ENCODE peak calls at places on chromosome 13, in nine cellular contexts. X is activated gamma-delta T cell treated with anti-CD3 and anti-CD28 coated beads, Interleukin-2, amount 50 U/mL, for 16 hours; Q is breast epithelium; W is progenitor cell of endocrine pancreas; H is CD4-positive, alpha-beta T cell; U is retinal pigment epithelial cell; N is amygdala; O is coronary artery; D is DMS153. P is an unnamed sample.

GRCh38 chr13:95862401-95862800 is 185.5 kb downstream of the DNAJC3 start:
- DNase-seq in H (no peak), W (no peak), D (no peak), N (no peak), Q (no peak), U (no peak), O (no peak), X (no peak), P (no peak)

GRCh38 chr13:22801402-22802003 is 379.3 kb upstream of the SGCG start:
- DNase-seq in X (no peak), W (no peak), O (no peak), H (no peak), D (no peak), N (no peak), Q (no peak), U (no peak), P (no peak)

GRCh38 chr13:99301056-99301838 is 6.0 kb downstream of the GPR183 start:
- DNase-seq in X (no peak), O (no peak), W (no peak), D (no peak), N (no peak), Q (no peak), U (no peak), H (no peak), P (no peak)

GRCh38 chr13:50539791-50540530 is 303.5 kb downstream of the DLEU7 start:
- DNase-seq in N (no peak), H (no peak), D (no peak), U (no peak), W (no peak), Q (no peak), X (no peak), O (no peak), P (no peak)

GRCh38 chr13:40588101-40588500 is 78.3 kb downstream of the FOXO1 start:
- DNase-seq in X (no peak), W (no peak), H (no peak), N (no peak), O (no peak), D (no peak), Q (no peak), U (no peak), P (no peak)

GRCh38 chr13:113784645-113785024 is 25.6 kb downstream of the TMEM255B start:
- DNase-seq in H (no peak), D (no peak), X (no peak), O (no peak), Q (no peak), U (no peak), W (no peak), N (no peak), P (no peak)

GRCh38 chr13:50456111-50456510 is 387.4 kb downstream of the DLEU7 start:
- DNase-seq in D (no peak), W (no peak), U (no peak), X (no peak), O (no peak), H (no peak), N (no peak), Q (no peak), P (no peak)

GRCh38 chr13:106291006-106291405 is 244.5 kb downstream of the EFNB2 start:
- DNase-seq in N (no peak), Q (no peak), O (no peak), U (no peak), D (no peak), W (no peak), H (no peak), X (no peak), P (no peak)

GRCh38 chr13:29684441-29684840 is 89.0 kb upstream of the SLC7A1 start:
- DNase-seq in N (no peak), Q (no peak), X (no peak), U (no peak), W (no peak), O (no peak), D (no peak), H (no peak), P (no peak)

GRCh38 chr13:112870062-112870352 is 99.0 kb upstream of the MCF2L start:
- DNase-seq in U (no peak), D (no peak), X (no peak), O (no peak), W (no peak), Q (no peak), H (no peak), N (no peak), P (no peak)

GRCh38 chr13:111049791-111050538 is 65.1 kb upstream of the ARHGEF7 start:
- DNase-seq in H (no peak), X (no peak), D (no peak), U (no peak), W (no peak), O (peak), N (no peak), Q (no peak), P (no peak)

P was measured in GM12878.